ENCODE peak calls at places on chromosomes 3 and 15, in nine cellular contexts. B is NCI-H1092 treated with DMSO at 0.1 percent for 48 hours; Y is T-helper 17 cell; X is NCI-H510A treated with DMSO at 0.1 percent for 48 hours; S is small intestine; U is activated CD8-positive, alpha-beta memory T cell treated with anti-CD3 and anti-CD28 coated beads for 48 hours; F is stimulated activated CD4-positive, alpha-beta T cell treated with anti-CD3 and anti-CD28 coated beads, Interleukin-1b, Interleukin-23, amount 100 ng/mL, for 24 hours; P is iris pigment epithelial cell; Z is activated gamma-delta T cell treated with anti-CD3 and anti-CD28 coated beads, Interleukin-2, amount 50 U/mL, for 16 hours. T is an unnamed sample.

GRCh38 chr3:16508242-16508575 is 5.3 kb downstream of the RFTN1 start:
- DNase-seq in B (peak), Y (no peak), X (no peak), S (no peak), U (no peak), F (no peak), P (no peak), Z (no peak), T (no peak)

GRCh38 chr3:131109156-131109555 is 82.5 kb downstream of the NEK11 start:
- DNase-seq in B (no peak), Y (no peak), X (no peak), S (no peak), U (no peak), F (no peak), P (peak), Z (no peak), T (no peak)

GRCh38 chr15:39131605-39132004 is 449.3 kb upstream of the THBS1 start:
- DNase-seq in B (no peak), Y (no peak), X (no peak), S (no peak), U (no peak), F (no peak), P (no peak), Z (no peak), T (no peak)

GRCh38 chr3:158493931-158494330 is 77.1 kb upstream of the MLF1 start:
- DNase-seq in B (no peak), Y (no peak), X (no peak), S (no peak), U (no peak), F (no peak), P (no peak), Z (no peak), T (no peak)

GRCh38 chr15:80507638-80508316 is 103.6 kb downstream of the ARNT2 start:
- DNase-seq in B (no peak), Y (no peak), X (no peak), S (no peak), U (no peak), F (no peak), P (peak), Z (no peak), T (no peak)

GRCh38 chr3:143975549-143976152 is 4.0 kb downstream of the DIPK2A start:
- DNase-seq in B (no peak), Y (no peak), X (no peak), S (peak), U (no peak), F (no peak), P (peak), Z (no peak), T (peak)

GRCh38 chr15:35753486-35753885 is 207.5 kb upstream of the DPH6 start:
- DNase-seq in B (no peak), Y (no peak), X (no peak), S (no peak), U (no peak), F (no peak), P (peak), Z (no peak), T (no peak)

GRCh38 chr3:45507820-45508317 is 86.7 kb upstream of the LIMD1 start:
- DNase-seq in B (no peak), Y (no peak), X (peak), S (no peak), U (no peak), F (no peak), P (peak), Z (no peak), T (no peak)

GRCh38 chr3:192220915-192221314 is 506.4 kb downstream of the FGF12 start:
- DNase-seq in B (no peak), Y (no peak), X (no peak), S (no peak), U (no peak), F (no peak), P (no peak), Z (no peak), T (no peak)

GRCh38 chr3:126288314-126288713 is 68.9 kb downstream of the KLF15 start:
- DNase-seq in B (no peak), Y (no peak), X (no peak), S (no peak), U (no peak), F (no peak), P (no peak), Z (no peak), T (no peak)

GRCh38 chr15:95284933-95285401 is 1045.5 kb upstream of the NR2F2 start:
- DNase-seq in B (no peak), Y (no peak), X (no peak), S (no peak), U (no peak), F (no peak), P (peak), Z (no peak), T (no peak)

GRCh38 chr3:196620228-196620627 is 19.3 kb upstream of the NRROS start:
- DNase-seq in B (no peak), Y (no peak), X (peak), S (no peak), U (no peak), F (no peak), P (peak), Z (no peak), T (no peak)

GRCh38 chr15:36914466-36914865 is 185.9 kb downstream of the MEIS2 start:
- DNase-seq in B (no peak), Y (no peak), X (no peak), S (no peak), U (no peak), F (no peak), P (no peak), Z (no peak), T (no peak)

GRCh38 chr3:57592306-57592705 is 4.8 kb downstream of the ARF4 start:
- DNase-seq in B (no peak), Y (no peak), X (no peak), S (no peak), U (no peak), F (no peak), P (no peak), Z (no peak), T (no peak)

GRCh38 chr15:33242669-33243191 is 48.2 kb upstream of the FMN1 start:
- DNase-seq in B (no peak), Y (no peak), X (no peak), S (no peak), U (no peak), F (no peak), P (peak), Z (no peak), T (no peak)

GRCh38 chr3:26236511-26236910 is 386.1 kb upstream of the LRRC3B start:
- DNase-seq in B (no peak), Y (no peak), X (no peak), S (no peak), U (no peak), F (no peak), P (no peak), Z (no peak), T (no peak)

GRCh38 chr3:149004622-149005021 is 13.3 kb downstream of the GYG1 start:
- DNase-seq in B (peak), Y (no peak), X (peak), S (no peak), U (no peak), F (no peak), P (peak), Z (no peak), T (no peak)

GRCh38 chr3:136021798-136022197 is 56.3 kb downstream of the PPP2R3A start:
- DNase-seq in B (no peak), Y (no peak), X (no peak), S (no peak), U (no peak), F (no peak), P (no peak), Z (no peak), T (no peak)

GRCh38 chr3:69368129-69368741 is 17.7 kb downstream of the FRMD4B start:
- DNase-seq in B (no peak), Y (no peak), X (no peak), S (peak), U (no peak), F (no peak), P (no peak), Z (no peak), T (no peak)

GRCh38 chr3:167798443-167798842 is 62.9 kb downstream of the SERPINI1 start:
- DNase-seq in B (no peak), Y (no peak), X (no peak), S (no peak), U (no peak), F (no peak), P (no peak), Z (no peak), T (no peak)

GRCh38 chr3:6985848-6986247 is 124.9 kb downstream of the GRM7 start:
- DNase-seq in B (no peak), Y (no peak), X (no peak), S (no peak), U (no peak), F (no peak), P (no peak), Z (no peak), T (no peak)

GRCh38 chr15:66935688-66936087 is 129.7 kb upstream of the SMAD3 start:
- DNase-seq in B (no peak), Y (no peak), X (no peak), S (no peak), U (no peak), F (no peak), P (no peak), Z (no peak), T (no peak)

GRCh38 chr3:152910211-152910610 is 75.3 kb downstream of the P2RY1 start:
- DNase-seq in B (no peak), Y (no peak), X (no peak), S (peak), U (no peak), F (no peak), P (no peak), Z (no peak), T (no peak)

GRCh38 chr3:16013563-16013962 is 160.9 kb upstream of the GALNT15 start:
- DNase-seq in B (no peak), Y (no peak), X (no peak), S (no peak), U (no peak), F (no peak), P (peak), Z (no peak), T (no peak)

GRCh38 chr3:98786364-98786930 is 23.3 kb downstream of the ST3GAL6 start:
- DNase-seq in B (no peak), Y (no peak), X (no peak), S (peak), U (no peak), F (no peak), P (peak), Z (no peak), T (no peak)

GRCh38 chr3:119643528-119643927 is 16.9 kb downstream of the POPDC2 start:
- DNase-seq in B (no peak), Y (no peak), X (no peak), S (no peak), U (no peak), F (no peak), P (peak), Z (no peak), T (no peak)

GRCh38 chr3:126475411-126476114 is at the start of gene ZXDC:
- DNase-seq in B (peak), Y (peak), X (peak), S (peak), U (peak), F (peak), P (peak), Z (peak), T (peak)

GRCh38 chr15:75403892-75404291 is 35.5 kb upstream of the MAN2C1 start:
- DNase-seq in B (no peak), Y (no peak), X (no peak), S (no peak), U (no peak), F (no peak), P (no peak), Z (no peak), T (no peak)

GRCh38 chr3:160564205-160564922 is 1.0 kb downstream of the KPNA4 start:
- DNase-seq in B (peak), Y (no peak), X (no peak), S (peak), U (no peak), F (no peak), P (no peak), Z (no peak), T (no peak)

GRCh38 chr3:21447471-21448205 is 303.4 kb downstream of the ZNF385D start:
- DNase-seq in B (no peak), Y (no peak), X (no peak), S (no peak), U (no peak), F (no peak), P (peak), Z (no peak), T (no peak)

GRCh38 chr15:48066456-48066855 is 54.3 kb upstream of the SLC24A5 start:
- DNase-seq in B (no peak), Y (no peak), X (no peak), S (no peak), U (no peak), F (no peak), P (no peak), Z (no peak), T (no peak)

GRCh38 chr3:196609815-196610515 is 29.5 kb upstream of the NRROS start:
- DNase-seq in B (no peak), Y (no peak), X (no peak), S (no peak), U (no peak), F (no peak), P (no peak), Z (no peak), T (no peak)

GRCh38 chr3:45038096-45038455 is 12.0 kb downstream of the CLEC3B start:
- DNase-seq in B (no peak), Y (no peak), X (no peak), S (no peak), U (no peak), F (no peak), P (no peak), Z (no peak), T (no peak)